ENCODE peak calls at places on chromosomes 6 and 20, in nine cellular contexts. B is posterior vena cava, Y is tibial artery, G is dermis microvascular lymphatic vessel endothelial cell, L is OCI-M1, W is neural crest cell, T is AG04450, U is HFF-Myc, F is Daoy. M is an unnamed sample.

GRCh38 chr6:144331610-144332009 is 46.5 kb downstream of the UTRN start:
- DNase-seq in B (no peak), Y (no peak), G (no peak), L (no peak), W (no peak), T (peak), U (no peak), F (no peak), M (no peak)

GRCh38 chr20:32437391-32438074 is 79.4 kb downstream of the ASXL1 start:
- DNase-seq in B (no peak), Y (no peak), G (no peak), L (peak), W (no peak), T (no peak), U (no peak), F (no peak), M (no peak)

GRCh38 chr6:99346595-99346994 is 2.9 kb downstream of the FAXC start:
- DNase-seq in B (no peak), Y (no peak), G (no peak), L (no peak), W (no peak), T (no peak), U (no peak), F (no peak), M (no peak)

GRCh38 chr6:7311920-7312615 is 931 bp downstream of the SSR1 start:
- DNase-seq in B (no peak), Y (no peak), G (peak), L (peak), W (no peak), T (no peak), U (no peak), F (no peak), M (no peak)

GRCh38 chr6:47209632-47210031 is 100.1 kb downstream of the TNFRSF21 start:
- DNase-seq in B (no peak), Y (no peak), G (no peak), L (no peak), W (no peak), T (no peak), U (no peak), F (no peak), M (no peak)

GRCh38 chr6:113350521-113350920 is 506.6 kb upstream of the MARCKS start:
- DNase-seq in B (no peak), Y (no peak), G (no peak), L (no peak), W (no peak), T (no peak), U (no peak), F (no peak), M (no peak)

GRCh38 chr6:47967843-47968242 is 143.2 kb downstream of the PTCHD4 start:
- DNase-seq in B (no peak), Y (no peak), G (no peak), L (no peak), W (no peak), T (no peak), U (no peak), F (no peak), M (no peak)

GRCh38 chr20:19683168-19683567 is 74.9 kb upstream of the RIN2 start:
- DNase-seq in B (no peak), Y (no peak), G (no peak), L (no peak), W (no peak), T (no peak), U (no peak), F (no peak), M (no peak)

GRCh38 chr6:45504947-45505346 is 127.2 kb upstream of the SUPT3H start:
- DNase-seq in B (no peak), Y (no peak), G (no peak), L (no peak), W (no peak), T (peak), U (peak), F (peak), M (peak)

GRCh38 chr6:11270030-11271027 is 37.9 kb upstream of the NEDD9 start:
- DNase-seq in B (no peak), Y (no peak), G (no peak), L (no peak), W (no peak), T (no peak), U (no peak), F (peak), M (no peak)

GRCh38 chr6:24923885-24924401 is 11.8 kb downstream of the RIPOR2 start:
- DNase-seq in B (no peak), Y (no peak), G (no peak), L (no peak), W (no peak), T (no peak), U (no peak), F (no peak), M (no peak)

GRCh38 chr6:73964455-73964854 is 268.5 kb downstream of the CD109 start:
- DNase-seq in B (no peak), Y (no peak), G (no peak), L (no peak), W (no peak), T (no peak), U (no peak), F (no peak), M (no peak)

GRCh38 chr20:62814060-62814708 is 2.7 kb upstream of the COL9A3 start:
- DNase-seq in B (no peak), Y (no peak), G (no peak), L (no peak), W (no peak), T (no peak), U (no peak), F (no peak), M (no peak)

GRCh38 chr6:49743427-49743826 is 761 bp downstream of the CRISP3 start:
- DNase-seq in B (no peak), Y (no peak), G (no peak), L (peak), W (no peak), T (no peak), U (no peak), F (no peak), M (no peak)

GRCh38 chr20:17508756-17509155 is 22.4 kb downstream of the BFSP1 start:
- DNase-seq in B (peak), Y (no peak), G (no peak), L (no peak), W (no peak), T (no peak), U (no peak), F (no peak), M (no peak)

GRCh38 chr6:21396313-21396712 is 197.2 kb upstream of the SOX4 start:
- DNase-seq in B (no peak), Y (no peak), G (no peak), L (no peak), W (no peak), T (no peak), U (peak), F (peak), M (no peak)

GRCh38 chr6:44002591-44003344 is 124.5 kb downstream of the MRPL14 start:
- DNase-seq in B (peak), Y (peak), G (no peak), L (no peak), W (peak), T (no peak), U (no peak), F (peak), M (no peak)

GRCh38 chr20:18003897-18004296 is 35.1 kb downstream of the MGME1 start:
- DNase-seq in B (no peak), Y (no peak), G (no peak), L (no peak), W (no peak), T (no peak), U (no peak), F (no peak), M (no peak)

GRCh38 chr6:81606965-81607381 is 145.5 kb downstream of the TENT5A start:
- DNase-seq in B (no peak), Y (no peak), G (no peak), L (no peak), W (no peak), T (peak), U (peak), F (peak), M (no peak)

GRCh38 chr6:109139109-109139508 is 43.8 kb downstream of the CEP57L1 start:
- DNase-seq in B (no peak), Y (no peak), G (peak), L (no peak), W (no peak), T (no peak), U (no peak), F (peak), M (no peak)

GRCh38 chr6:134117409-134117808 is 65.0 kb upstream of the SLC2A12 start:
- DNase-seq in B (no peak), Y (no peak), G (no peak), L (peak), W (no peak), T (no peak), U (no peak), F (no peak), M (peak)

GRCh38 chr6:149147191-149147590 is 170.3 kb upstream of the TAB2 start:
- DNase-seq in B (no peak), Y (no peak), G (no peak), L (peak), W (no peak), T (no peak), U (no peak), F (no peak), M (no peak)

GRCh38 chr6:19268117-19268516 is 569.1 kb upstream of the ID4 start:
- DNase-seq in B (no peak), Y (no peak), G (no peak), L (no peak), W (no peak), T (no peak), U (no peak), F (no peak), M (no peak)